ENCODE peak calls at places on chromosomes 13 and 19, in four cellular contexts. M is HepG2, C is A549, K is K562. I is an unnamed sample.

GRCh38 chr19:9043524-9043923 is 33.3 kb upstream of the MUC16 start:
- DNase-seq in M (no peak), K (no peak), C (no peak), I (no peak)

GRCh38 chr13:44870456-44870929 is 118.8 kb downstream of the NUFIP1 start:
- DNase-seq in M (no peak), K (no peak), C (no peak), I (no peak)

GRCh38 chr13:24081388-24081787 is 79.1 kb upstream of the SPATA13 start:
- DNase-seq in C (no peak), K (no peak), M (no peak), I (no peak)

GRCh38 chr13:112249644-112250610 is 126.2 kb upstream of the SPACA7 start:
- DNase-seq in M (no peak), C (no peak), K (no peak), I (no peak)

GRCh38 chr19:36058481-36059179 is 3.9 kb downstream of the WDR62 start:
- DNase-seq in M (peak), C (no peak), K (no peak), I (no peak)

GRCh38 chr19:47241919-47242644 is 11.1 kb upstream of the BBC3 start:
- DNase-seq in C (no peak), K (no peak), M (no peak), I (no peak)

GRCh38 chr19:30106417-30107095 is 164.5 kb downstream of the URI1 start:
- DNase-seq in K (no peak), M (no peak), C (no peak), I (no peak)

GRCh38 chr13:113604186-113604585 is 19.6 kb downstream of the TFDP1 start:
- DNase-seq in C (no peak), M (no peak), K (no peak), I (no peak)

GRCh38 chr13:25690582-25690981 is 318.8 kb downstream of the ATP8A2 start:
- DNase-seq in M (no peak), C (no peak), K (no peak), I (no peak)

GRCh38 chr13:50798923-50799322 is 44.6 kb downstream of the DLEU7 start:
- DNase-seq in K (no peak), C (no peak), M (no peak), I (no peak)

GRCh38 chr19:2240881-2241760 is 4.5 kb downstream of the SF3A2 start:
- DNase-seq in C (no peak), K (no peak), M (no peak), I (no peak)

GRCh38 chr13:49789961-49790360 is 2.5 kb downstream of the KPNA3 start:
- DNase-seq in M (no peak), C (no peak), K (no peak), I (no peak)

GRCh38 chr19:51586799-51587198 is 15.7 kb downstream of the ZNF175 start:
- DNase-seq in C (no peak), M (no peak), K (no peak), I (no peak)

GRCh38 chr13:94569615-94570014 is 26.3 kb downstream of the TGDS start:
- DNase-seq in M (no peak), C (no peak), K (no peak), I (no peak)

GRCh38 chr19:52603558-52604207 is 33.6 kb downstream of the ZNF701 start:
- DNase-seq in M (no peak), C (no peak), K (no peak), I (no peak)

GRCh38 chr13:30819136-30819875 is 84.0 kb downstream of the ALOX5AP start:
- DNase-seq in C (no peak), M (peak), K (no peak), I (no peak)

GRCh38 chr13:73767191-73767741 is 366.9 kb downstream of the KLF12 start:
- DNase-seq in M (peak), K (no peak), C (no peak), I (peak)

GRCh38 chr13:91406619-91407018 is 8.2 kb downstream of the GPC5 start:
- DNase-seq in C (peak), M (peak), K (peak), I (peak)

GRCh38 chr19:39677931-39678889 is 22.5 kb downstream of the LGALS16 start:
- DNase-seq in M (peak), K (no peak), C (no peak), I (no peak)

GRCh38 chr13:98989469-98990235 is 11.8 kb upstream of the DOCK9 start:
- DNase-seq in C (no peak), K (no peak), M (no peak), I (no peak)

GRCh38 chr19:19627716-19628498 is at the start of gene LPAR2:
- DNase-seq in C (peak), M (no peak), K (no peak), I (peak)

GRCh38 chr19:19463348-19464117 is 51.8 kb downstream of the TSSK6 start:
- DNase-seq in M (no peak), C (no peak), K (no peak), I (no peak)

GRCh38 chr19:19642506-19643157 is 825 bp downstream of the GMIP start:
- DNase-seq in K (peak), M (no peak), C (peak), I (no peak)

GRCh38 chr19:52901842-52902241 is 4.4 kb upstream of the ZNF320 start:
- DNase-seq in M (peak), K (no peak), C (no peak), I (no peak)

GRCh38 chr13:82606008-82606407 is 1276.3 kb downstream of the SLITRK1 start:
- DNase-seq in M (no peak), K (no peak), C (no peak), I (no peak)

GRCh38 chr19:50197348-50197747 is 6.1 kb upstream of the MYH14 start:
- DNase-seq in C (no peak), K (no peak), M (no peak), I (no peak)

GRCh38 chr19:15748239-15748638 is 10.5 kb downstream of the OR10H3 start:
- DNase-seq in C (no peak), K (no peak), M (no peak), I (no peak)

GRCh38 chr13:95335667-95336066 is 34.4 kb upstream of the ABCC4 start:
- DNase-seq in C (no peak), K (no peak), M (no peak), I (no peak)

GRCh38 chr19:36225219-36225892 is 10.4 kb downstream of the ZNF146 start:
- DNase-seq in K (no peak), M (no peak), C (no peak), I (no peak)

GRCh38 chr19:38917516-38917915 is 5.5 kb upstream of the CCER2 start:
- DNase-seq in M (no peak), C (no peak), K (no peak), I (no peak)

GRCh38 chr19:18349524-18350128 is 9.2 kb downstream of the PGPEP1 start:
- DNase-seq in M (peak), C (peak), K (peak), I (peak)

GRCh38 chr13:113613789-113614379 is 29.3 kb downstream of the TFDP1 start:
- DNase-seq in C (no peak), M (no peak), K (no peak), I (no peak)

GRCh38 chr13:102294407-102295018 is 107.3 kb downstream of the FGF14 start:
- DNase-seq in K (no peak), M (no peak), C (no peak), I (no peak)

GRCh38 chr19:7783991-7784421 is 21.0 kb downstream of the CLEC4M start:
- DNase-seq in K (no peak), M (peak), C (peak), I (no peak)

GRCh38 chr13:104318121-104318520 is 1251.9 kb upstream of the SLC10A2 start:
- DNase-seq in K (no peak), M (no peak), C (no peak), I (no peak)

GRCh38 chr13:102198418-102199322 is 203.2 kb downstream of the FGF14 start:
- DNase-seq in K (no peak), C (no peak), M (no peak), I (no peak)

GRCh38 chr19:38666662-38667448 is 19.4 kb downstream of the ACTN4 start:
- DNase-seq in K (no peak), M (no peak), C (no peak), I (no peak)

GRCh38 chr19:313169-313987 is 22.2 kb upstream of the PLPP2 start:
- DNase-seq in K (no peak), M (no peak), C (no peak), I (no peak)

DNA sequence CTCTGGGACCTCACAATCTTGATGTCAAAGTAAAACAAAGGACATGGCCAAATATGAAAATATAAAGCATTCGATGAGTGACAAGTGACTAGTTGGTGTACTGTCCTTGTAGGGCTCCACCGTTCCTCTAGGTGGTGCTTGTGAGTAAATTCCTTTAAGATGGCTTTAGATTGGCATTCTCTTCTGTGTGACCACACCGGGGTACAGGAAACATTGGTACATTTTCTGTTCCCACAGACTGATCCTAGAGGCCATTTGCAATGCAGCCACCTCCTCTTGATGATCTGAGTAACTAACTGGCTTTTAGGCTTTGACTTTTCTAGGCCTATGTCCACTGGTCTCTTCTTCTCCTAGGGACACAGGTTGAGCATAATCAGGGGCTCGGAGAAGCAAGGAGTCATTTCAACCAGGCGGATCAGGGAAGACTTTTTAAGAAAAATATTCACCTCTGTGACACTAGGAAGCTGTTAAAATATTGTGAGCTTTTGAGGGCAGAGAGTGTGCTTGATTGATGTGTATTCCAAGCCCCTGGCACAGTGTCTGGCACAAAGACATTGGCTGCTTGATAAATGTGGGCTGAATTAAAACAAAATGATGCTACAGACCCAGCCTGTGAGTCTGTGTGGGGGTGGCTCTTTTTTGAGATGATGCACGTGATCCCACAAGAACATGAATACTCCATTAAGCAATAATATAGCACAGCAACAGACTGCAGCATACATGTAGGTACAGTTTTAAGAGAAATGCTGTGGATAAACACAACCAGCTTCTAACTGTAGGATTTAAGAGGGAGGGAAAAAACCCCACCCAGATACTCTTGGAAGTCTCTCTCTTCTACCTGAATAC is 21.0 kb downstream of the EPSTI1 start:
- DNase-seq in K (peak), M (peak), C (peak), I (peak)
- TF ChIP-seq JUN in K (no peak), M (no peak), C (no peak), I (no peak)

GRCh38 chr19:45428385-45429231 is 4.9 kb upstream of the ERCC1 start:
- DNase-seq in K (peak), M (no peak), C (peak), I (peak)
- TF ChIP-seq HMGXB4 in K (peak), M (peak), C (no peak), I (peak)

GRCh38 chr13:96982672-96983071 is 11.6 kb downstream of the OXGR1 start:
- DNase-seq in C (no peak), K (no peak), M (no peak), I (no peak)
- TF ChIP-seq JUN in C (no peak), K (no peak), M (no peak), I (no peak)

GRCh38 chr13:33283195-33283910 is 2.2 kb downstream of the STARD13 start:
- DNase-seq in M (no peak), K (no peak), C (no peak), I (no peak)

GRCh38 chr13:33284016-33284415 is 1.5 kb downstream of the STARD13 start:
- DNase-seq in C (no peak), M (no peak), K (no peak), I (no peak)

GRCh38 chr13:33280550-33280905 is 5.0 kb downstream of the STARD13 start:
- DNase-seq in M (no peak), K (no peak), C (no peak), I (no peak)

GRCh38 chr13:33280923-33281322 is 4.6 kb downstream of the STARD13 start:
- DNase-seq in M (no peak), K (no peak), C (no peak), I (no peak)

GRCh38 chr13:33281951-33282595 is 3.5 kb downstream of the STARD13 start:
- DNase-seq in M (no peak), K (no peak), C (no peak), I (no peak)
- TF ChIP-seq HMGXB4 in M (no peak), K (no peak), C (no peak), I (no peak)

GRCh38 chr13:92901739-92902138 is 324.9 kb upstream of the GPC6 start:
- DNase-seq in K (no peak), M (no peak), C (no peak), I (no peak)

GRCh38 chr13:92900455-92900854 is 326.2 kb upstream of the GPC6 start:
- DNase-seq in M (no peak), K (no peak), C (no peak), I (no peak)

DNA sequence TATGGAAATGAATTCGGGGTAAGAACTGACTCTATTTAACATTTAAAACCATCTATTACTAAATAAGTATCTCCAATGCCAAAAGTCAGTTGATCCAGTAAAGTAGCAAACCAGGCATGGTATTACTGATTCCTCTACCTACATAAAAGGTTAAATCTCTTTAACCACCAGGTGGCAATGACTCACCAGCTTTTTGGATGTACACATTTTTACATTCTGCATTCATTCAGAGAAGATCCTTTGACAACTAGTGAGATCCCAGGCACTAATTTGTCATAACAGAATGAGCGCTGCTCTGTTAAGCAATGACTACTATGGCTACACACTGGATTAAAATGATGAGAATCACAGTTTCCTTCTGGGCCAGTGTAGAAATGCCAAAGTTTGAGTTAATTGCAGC is 329.8 kb upstream of the GPC6 start:
- DNase-seq in C (no peak), M (peak), K (no peak), I (no peak)
- TF ChIP-seq JUN in C (no peak), M (no peak), K (no peak), I (no peak)

GRCh38 chr13:108408670-108409069 is 139.2 kb downstream of the TNFSF13B start:
- DNase-seq in K (no peak), M (no peak), C (no peak), I (no peak)

GRCh38 chr13:108407495-108407894 is 138.0 kb downstream of the TNFSF13B start:
- DNase-seq in M (no peak), K (no peak), C (no peak), I (no peak)

DNA sequence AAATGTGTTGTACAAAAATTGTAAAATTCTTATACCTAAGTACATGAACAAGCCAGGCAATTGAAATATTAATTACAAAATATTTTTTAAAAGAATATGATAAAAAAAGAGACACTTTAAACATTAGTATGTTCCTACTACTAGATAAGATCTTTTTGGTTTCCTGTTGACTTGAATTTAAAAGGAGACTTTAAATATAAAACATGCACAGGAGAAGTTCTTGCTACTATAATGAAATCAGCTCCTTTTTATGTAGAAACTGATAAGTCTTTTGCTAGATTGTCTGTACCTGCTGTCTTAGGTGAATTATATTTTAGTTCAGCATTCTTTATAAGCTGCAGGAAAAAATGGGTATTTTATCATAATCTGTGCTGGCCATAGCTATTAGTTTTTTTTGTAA is 140.2 kb downstream of the TNFSF13B start:
- DNase-seq in C (no peak), K (no peak), M (no peak), I (no peak)
- TF ChIP-seq HMGXB4 in C (no peak), K (no peak), M (no peak), I (no peak)

GRCh38 chr13:41267106-41267505 is 3.7 kb upstream of the MTRF1 start:
- DNase-seq in M (no peak), C (no peak), K (no peak), I (no peak)
- TF ChIP-seq JUN in M (no peak), C (no peak), K (no peak), I (no peak)

DNA sequence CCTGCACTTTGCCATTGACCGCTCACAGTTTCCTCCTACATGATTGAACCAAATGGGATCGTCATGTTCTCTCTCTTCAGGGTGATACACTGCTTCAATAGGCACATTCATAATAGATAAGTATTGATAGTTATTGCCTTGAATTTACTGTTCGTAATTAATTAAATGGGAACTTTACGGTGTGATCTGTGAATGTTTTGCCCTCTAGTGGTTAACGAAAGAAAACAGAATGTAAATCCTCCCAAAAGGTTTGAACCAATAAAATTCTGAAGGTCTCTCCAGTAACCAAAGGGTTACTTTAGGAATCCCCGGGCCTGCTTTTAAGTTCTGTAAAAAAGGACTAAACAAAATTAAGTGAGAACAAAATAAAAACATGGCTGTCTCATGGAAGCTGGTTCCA is 389.3 kb downstream of the DACH1 start:
- DNase-seq in K (no peak), C (no peak), M (no peak), I (no peak)
- TF ChIP-seq HMGXB4 in K (no peak), C (no peak), M (no peak), I (no peak)

GRCh38 chr19:11539495-11540365 is 1.1 kb downstream of the CNN1 start:
- DNase-seq in C (no peak), K (peak), M (no peak), I (peak)
- TF ChIP-seq JUN in C (no peak), K (no peak), M (no peak), I (no peak)